ENCODE peak calls at places on chromosomes 13 and 19, in seven cellular contexts. M is H1, L is SK-N-SH, G is Panc1, K is HCT116, X is HepG2, H is K562. J is an unnamed sample.

GRCh38 chr13:29411493-29411892 is 184.0 kb downstream of the SLC7A1 start:
- DNase-seq in H (no peak), L (no peak), X (no peak), G (no peak), K (no peak), M (no peak), J (no peak)

GRCh38 chr19:47549341-47549768 is 23.6 kb downstream of the ZNF541 start:
- DNase-seq in K (no peak), G (no peak), X (no peak), L (no peak), H (no peak), M (no peak), J (no peak)

GRCh38 chr19:40326201-40326600 is 22.0 kb downstream of the C19orf47 start:
- DNase-seq in G (no peak), M (no peak), X (no peak), H (no peak), K (no peak), L (no peak), J (no peak)

GRCh38 chr13:24270639-24271131 is 38.7 kb upstream of the C1QTNF9 start:
- DNase-seq in M (no peak), K (no peak), H (no peak), L (peak), X (peak), G (no peak), J (peak)

GRCh38 chr13:21936674-21937073 is 265.8 kb downstream of the FGF9 start:
- DNase-seq in M (no peak), X (no peak), H (no peak), K (no peak), L (no peak), G (no peak), J (no peak)

GRCh38 chr13:99749627-99750026 is 221.9 kb downstream of the ZIC5 start:
- DNase-seq in K (no peak), X (no peak), G (no peak), L (no peak), M (no peak), H (no peak), J (no peak)

GRCh38 chr19:49151339-49152217 is 3.6 kb downstream of the HRC start:
- DNase-seq in X (no peak), K (peak), G (peak), L (peak), H (peak), M (peak), J (no peak)

GRCh38 chr19:3098515-3099346 is 4.6 kb downstream of the GNA11 start:
- DNase-seq in G (no peak), X (no peak), M (peak), K (no peak), H (no peak), L (no peak), J (no peak)

GRCh38 chr19:54208784-54209057 is 8.1 kb downstream of the RPS9 start:
- DNase-seq in H (peak), M (no peak), K (no peak), X (no peak), G (no peak), L (no peak), J (no peak)

GRCh38 chr13:113936566-113936965 is 37.3 kb downstream of the C13orf46 start:
- DNase-seq in M (no peak), L (no peak), G (no peak), H (no peak), K (no peak), X (no peak), J (no peak)

GRCh38 chr13:113936166-113936565 is 37.7 kb downstream of the C13orf46 start:
- DNase-seq in H (no peak), K (no peak), G (no peak), M (no peak), X (no peak), L (peak), J (no peak)

GRCh38 chr13:113938246-113938645 is 35.6 kb downstream of the C13orf46 start:
- DNase-seq in M (no peak), X (no peak), L (peak), H (no peak), G (no peak), K (no peak), J (no peak)

GRCh38 chr13:113937497-113938140 is 36.3 kb downstream of the C13orf46 start:
- DNase-seq in G (no peak), K (no peak), X (no peak), L (no peak), H (no peak), M (no peak), J (no peak)

DNA sequence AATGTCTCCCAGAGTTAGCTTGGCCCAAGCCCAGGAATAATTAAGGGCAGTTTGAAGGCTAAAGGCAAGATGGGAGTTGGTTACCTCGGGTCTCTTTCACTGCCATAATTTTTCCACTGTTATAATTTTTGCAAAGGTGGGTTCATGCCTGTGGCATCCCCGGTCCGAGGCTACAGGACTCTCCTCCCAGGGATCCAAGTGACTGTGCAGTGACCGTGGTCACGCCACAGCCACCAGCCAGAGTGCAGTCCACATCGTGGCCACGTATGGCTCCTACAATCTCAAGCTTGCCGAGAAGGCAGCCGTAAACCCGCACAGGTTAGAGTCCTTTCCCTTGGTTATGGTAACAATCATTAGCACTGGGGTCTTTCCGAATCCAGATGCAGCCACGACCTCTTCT is 36.8 kb downstream of the C13orf46 start:
- DNase-seq in M (no peak), G (no peak), H (no peak), K (no peak), X (no peak), L (no peak), J (no peak)
- TF ChIP-seq SIN3A in M (no peak), G (no peak), H (no peak), K (no peak), X (no peak), L (no peak), J (no peak)

GRCh38 chr19:32692727-32693061 is 1.1 kb downstream of the NUDT19 start:
- DNase-seq in G (no peak), L (no peak), H (peak), X (no peak), K (no peak), M (no peak), J (no peak)
- TF ChIP-seq SIN3A in G (no peak), L (no peak), H (no peak), X (no peak), K (no peak), M (no peak), J (no peak)

GRCh38 chr19:10583021-10583776 is 3.9 kb downstream of the AP1M2 start:
- DNase-seq in M (no peak), H (no peak), K (no peak), G (no peak), L (no peak), X (no peak), J (no peak)
- TF ChIP-seq SIN3A in M (no peak), H (no peak), K (no peak), G (no peak), L (no peak), X (no peak), J (no peak)

GRCh38 chr19:53101518-53101917 is 1.7 kb downstream of the ZNF160 start:
- DNase-seq in H (peak), K (no peak), M (no peak), X (no peak), L (peak), G (no peak), J (no peak)
- TF ChIP-seq SIN3A in H (no peak), K (no peak), M (no peak), X (no peak), L (no peak), G (no peak), J (no peak)

GRCh38 chr19:44848805-44849457 is 2.8 kb downstream of the NECTIN2 start:
- DNase-seq in K (no peak), M (peak), H (peak), L (peak), G (no peak), X (no peak), J (no peak)
- TF ChIP-seq SIN3A in K (no peak), M (peak), H (peak), L (no peak), G (no peak), X (no peak), J (no peak)

DNA sequence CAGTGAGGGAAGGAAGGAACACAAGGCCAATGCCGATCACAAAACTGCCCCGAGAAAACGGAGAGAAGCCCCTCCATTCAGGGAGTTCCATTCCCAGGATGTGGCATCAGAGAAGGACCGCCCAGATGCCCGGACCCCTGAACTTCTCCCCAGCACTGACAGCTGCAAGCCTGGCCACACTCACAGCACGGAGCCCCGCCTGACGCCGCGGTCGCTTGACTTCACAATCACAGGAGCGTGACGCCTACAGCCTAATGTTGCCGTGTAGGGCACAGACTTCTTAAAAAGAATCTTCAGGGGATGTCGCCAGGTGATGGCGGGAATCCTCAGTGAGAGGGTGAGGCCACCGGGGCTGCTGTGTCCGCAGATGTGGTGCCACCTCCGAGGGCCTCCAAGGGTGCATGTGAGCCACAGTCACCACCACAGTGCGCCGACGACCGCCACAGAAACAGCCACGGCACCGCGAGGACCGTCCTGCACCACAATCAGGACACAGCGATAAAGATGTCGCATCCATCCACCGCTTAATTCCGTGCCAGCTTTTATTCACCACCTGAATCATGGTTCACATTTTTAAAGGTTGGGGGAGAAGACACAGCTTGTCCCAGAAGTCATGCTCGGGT is 77.2 kb downstream of the SPACA7 start:
- DNase-seq in K (no peak), X (no peak), L (no peak), G (no peak), H (no peak), M (peak), J (no peak)
- TF ChIP-seq SIN3A in K (no peak), X (no peak), L (no peak), G (no peak), H (no peak), M (no peak), J (no peak)

GRCh38 chr19:7789447-7789846 is 26.4 kb downstream of the CLEC4M start:
- DNase-seq in G (no peak), H (no peak), L (peak), K (no peak), X (no peak), M (peak), J (no peak)
- TF ChIP-seq SIN3A in G (no peak), H (no peak), L (no peak), K (no peak), X (no peak), M (no peak), J (no peak)

DNA sequence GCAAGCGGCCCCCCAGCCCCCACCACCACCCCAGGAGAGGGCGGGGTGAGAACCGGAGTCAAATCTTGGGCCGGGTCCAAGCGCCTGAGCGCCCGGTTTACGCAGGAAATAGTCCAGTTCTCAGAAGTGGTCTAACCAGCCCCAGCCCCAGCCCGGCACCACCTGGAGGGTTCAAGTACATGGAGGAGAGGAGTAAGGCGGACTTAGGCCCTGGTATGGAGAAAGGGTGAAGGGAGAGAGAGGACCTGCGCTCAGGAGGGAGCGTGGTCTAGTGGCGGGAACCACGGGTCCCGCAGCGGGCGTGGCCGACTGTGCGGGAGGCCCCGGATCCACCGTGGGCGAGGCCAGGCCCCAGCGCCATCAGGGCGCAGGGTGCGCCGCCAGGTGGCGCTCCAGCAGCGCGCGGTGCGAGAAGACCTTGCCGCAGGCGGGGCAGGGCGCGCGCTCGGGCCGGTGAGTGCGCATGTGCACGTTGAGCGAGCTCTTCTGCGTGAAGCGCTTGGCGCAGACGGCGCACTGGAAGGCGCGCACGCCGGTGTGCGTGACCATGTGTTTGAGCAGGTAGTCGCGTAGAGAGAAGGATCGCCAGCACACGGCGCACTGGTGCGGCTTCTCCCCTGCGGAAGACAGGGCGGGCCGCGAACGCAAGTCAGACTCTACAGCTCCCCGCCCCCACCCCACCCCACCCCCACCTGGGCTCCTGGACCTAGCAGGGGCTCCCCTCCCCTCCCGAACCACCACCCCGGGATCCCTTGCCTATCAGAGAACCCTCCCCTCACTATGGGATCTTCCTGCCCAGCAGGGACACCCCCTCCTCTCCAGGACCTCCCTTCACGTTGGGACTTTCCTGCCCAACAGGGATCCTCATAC is 2.1 kb upstream of the SLC27A5 start:
- DNase-seq in M (peak), K (peak), L (peak), X (peak), G (peak), H (peak), J (peak)
- TF ChIP-seq SIN3A in M (peak), K (peak), L (peak), X (no peak), G (peak), H (no peak), J (no peak)

J was measured in GM12878.